ENCODE peak calls at places on chromosome 20, in nine cellular contexts. G, T, K, U, N, L, J, Y and W are unnamed samples.

GRCh38 chr20:22227301-22227700 is 357.1 kb downstream of the FOXA2 start:
- DNase-seq in G (no peak), T (no peak), K (no peak), U (no peak), N (no peak), L (no peak), J (no peak), Y (no peak), W (no peak)

GRCh38 chr20:48302844-48303552 is 517.7 kb upstream of the SULF2 start:
- DNase-seq in G (no peak), T (no peak), K (no peak), U (no peak), N (no peak), L (no peak), J (no peak), Y (no peak), W (no peak)

GRCh38 chr20:51042064-51042463 is 19.2 kb upstream of the KCNG1 start:
- DNase-seq in G (no peak), T (no peak), K (no peak), U (no peak), N (no peak), L (no peak), J (peak; percentile 72), Y (no peak), W (no peak)

GRCh38 chr20:63706852-63707557 is 771 bp downstream of the ARFRP1 start:
- DNase-seq in G (peak; percentile 10), T (no peak), K (peak; percentile 61), U (peak; percentile 83), N (peak; percentile 68), L (peak; percentile 31), J (peak; percentile 59), Y (peak; percentile 70), W (peak; percentile 85)

GRCh38 chr20:25066386-25066785 is 8.4 kb upstream of the ACSS1 start:
- DNase-seq in G (no peak), T (no peak), K (no peak), U (peak; percentile 13), N (no peak), L (no peak), J (no peak), Y (no peak), W (no peak)

GRCh38 chr20:46550441-46550840 is at the start of gene OCSTAMP:
- DNase-seq in G (no peak), T (no peak), K (no peak), U (no peak), N (no peak), L (no peak), J (no peak), Y (no peak), W (no peak)

GRCh38 chr20:58149412-58150091 is 78.9 kb downstream of the ANKRD60 start:
- DNase-seq in G (no peak), T (no peak), K (no peak), U (no peak), N (no peak), L (no peak), J (peak; percentile 80), Y (no peak), W (no peak)

GRCh38 chr20:10551732-10552724 is 116.9 kb downstream of the SLX4IP start:
- DNase-seq in G (no peak), T (no peak), K (no peak), U (no peak), N (no peak), L (no peak), J (no peak), Y (no peak), W (no peak)

GRCh38 chr20:5602346-5602745 is 147.9 kb upstream of the SHLD1 start:
- DNase-seq in G (no peak), T (no peak), K (no peak), U (no peak), N (no peak), L (no peak), J (no peak), Y (no peak), W (no peak)
- H3K4me1 ChIP-seq in G (no peaks in the 10 kb centered on the region), T (peaks cover 32% of the 10 kb centered on the region), K (peaks cover 9% of the 10 kb centered on the region), U (peaks cover 37% of the 10 kb centered on the region), N (peaks cover 44% of the 10 kb centered on the region), L (no peaks in the 10 kb centered on the region), J (peaks cover 5% of the 10 kb centered on the region), Y (peaks cover 51% of the 10 kb centered on the region), W (peaks cover 54% of the 10 kb centered on the region)

GRCh38 chr20:59163641-59164530 is at the start of gene ZNF831:
- DNase-seq in G (no peak), T (no peak), K (no peak), U (no peak), N (no peak), L (no peak), J (no peak), Y (no peak), W (no peak)

GRCh38 chr20:59165794-59166709 is 2.4 kb downstream of the ZNF831 start:
- DNase-seq in G (no peak), T (no peak), K (no peak), U (no peak), N (no peak), L (no peak), J (no peak), Y (no peak), W (no peak)

GRCh38 chr20:59161626-59162170 is 1.9 kb upstream of the ZNF831 start:
- DNase-seq in G (no peak), T (no peak), K (no peak), U (no peak), N (no peak), L (no peak), J (no peak), Y (no peak), W (no peak)

GRCh38 chr20:59165389-59165785 is 1.8 kb downstream of the ZNF831 start:
- DNase-seq in G (no peak), T (no peak), K (no peak), U (no peak), N (no peak), L (no peak), J (no peak), Y (no peak), W (no peak)

DNA sequence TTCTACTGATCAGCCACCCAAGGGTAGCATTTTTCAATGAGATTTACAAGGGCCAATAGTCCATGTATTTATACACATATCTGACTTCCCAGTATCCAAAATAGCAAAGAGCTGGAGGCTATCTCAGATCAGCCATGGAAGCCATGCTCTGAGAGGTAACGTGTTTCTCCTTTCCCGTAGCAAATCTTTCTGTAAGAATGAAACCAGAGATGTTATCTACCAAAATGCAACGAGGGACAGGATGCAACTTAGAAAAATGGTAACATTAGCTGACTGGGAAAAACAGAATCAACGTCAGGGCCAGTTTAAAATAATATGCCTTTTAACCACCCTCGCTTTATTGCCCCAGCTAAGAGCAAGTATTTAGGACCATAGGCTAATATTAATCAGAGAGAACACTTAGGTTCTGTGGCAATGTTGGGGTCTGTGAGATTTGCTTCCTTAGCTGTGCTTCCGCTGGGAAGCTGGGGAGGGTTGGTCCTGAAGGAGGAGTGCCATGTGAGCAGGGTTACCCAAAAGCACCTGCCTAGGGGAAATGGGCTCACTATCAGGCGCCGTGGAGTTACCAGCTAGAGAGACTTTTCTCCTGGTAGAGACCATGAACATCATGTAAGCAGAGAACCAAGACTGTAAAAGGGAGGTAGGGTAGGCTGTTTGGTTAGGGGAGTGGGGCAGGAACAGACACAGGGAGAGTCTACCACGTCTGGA is 1.2 kb downstream of the ZNF831 start:
- DNase-seq in G (no peak), T (no peak), K (no peak), U (no peak), N (no peak), L (no peak), J (no peak), Y (no peak), W (no peak)
- H3K4me1 ChIP-seq in G (no peaks in the 10 kb centered on the region), T (no peaks in the 10 kb centered on the region), K (no peaks in the 10 kb centered on the region), U (no peaks in the 10 kb centered on the region), N (peaks cover 88% of the 10 kb centered on the region), L (no peaks in the 10 kb centered on the region), J (no peaks in the 10 kb centered on the region), Y (no peaks in the 10 kb centered on the region), W (no peaks in the 10 kb centered on the region)

GRCh38 chr20:840858-841567 is 7.5 kb downstream of the FAM110A start:
- DNase-seq in G (peak; percentile 79), T (no peak), K (no peak), U (peak; percentile 90), N (peak; percentile 38), L (no peak), J (peak; percentile 57), Y (peak; percentile 83), W (peak; percentile 73)

GRCh38 chr20:841568-842546 is 8.3 kb downstream of the FAM110A start:
- DNase-seq in G (peak; percentile 90), T (no peak), K (no peak), U (peak; percentile 89), N (no peak), L (no peak), J (peak; percentile 80), Y (peak; percentile 80), W (peak; percentile 87)

GRCh38 chr20:839626-840025 is 6.1 kb downstream of the FAM110A start:
- DNase-seq in G (no peak), T (no peak), K (no peak), U (no peak), N (no peak), L (no peak), J (no peak), Y (no peak), W (no peak)

GRCh38 chr20:839015-839414 is 5.5 kb downstream of the FAM110A start:
- DNase-seq in G (no peak), T (no peak), K (no peak), U (no peak), N (no peak), L (no peak), J (no peak), Y (peak; percentile 5), W (no peak)

DNA sequence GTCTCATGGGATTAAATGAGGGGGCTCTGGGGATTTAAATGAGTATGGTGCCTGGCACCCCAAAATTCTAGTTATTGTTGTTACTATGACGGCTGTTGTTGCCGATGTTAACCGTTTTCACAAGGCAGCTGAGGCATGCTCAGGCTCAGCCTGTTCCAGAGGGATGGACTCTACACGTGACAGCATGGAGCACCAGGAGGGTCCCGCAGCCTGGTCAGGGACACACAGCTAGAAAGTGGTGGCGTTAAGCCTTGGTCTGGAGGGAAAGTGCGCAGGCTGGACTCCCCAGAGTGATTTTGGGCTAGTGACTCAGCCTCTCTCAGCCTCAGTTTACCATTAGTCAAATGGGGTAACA is 7.0 kb downstream of the FAM110A start:
- DNase-seq in G (no peak), T (no peak), K (no peak), U (no peak), N (no peak), L (no peak), J (no peak), Y (no peak), W (no peak)
- H3K4me1 ChIP-seq in G (peaks cover 14% of the 10 kb centered on the region), T (peaks cover 19% of the 10 kb centered on the region), K (peaks cover 4% of the 10 kb centered on the region), U (peaks cover 32% of the 10 kb centered on the region), N (peaks cover 31% of the 10 kb centered on the region), L (peaks cover 2% of the 10 kb centered on the region), J (peaks cover 48% of the 10 kb centered on the region), Y (peaks cover 66% of the 10 kb centered on the region), W (peaks cover 21% of the 10 kb centered on the region)

GRCh38 chr20:40813213-40813510 is 124.1 kb upstream of the MAFB start:
- DNase-seq in G (no peak), T (no peak), K (no peak), U (no peak), N (no peak), L (no peak), J (no peak), Y (no peak), W (no peak)

GRCh38 chr20:40815156-40816038 is 126.4 kb upstream of the MAFB start:
- DNase-seq in G (no peak), T (no peak), K (no peak), U (no peak), N (no peak), L (no peak), J (no peak), Y (no peak), W (no peak)

GRCh38 chr20:40812415-40813212 is 123.6 kb upstream of the MAFB start:
- DNase-seq in G (no peak), T (no peak), K (no peak), U (no peak), N (no peak), L (no peak), J (no peak), Y (no peak), W (no peak)

GRCh38 chr20:40814328-40814960 is 125.4 kb upstream of the MAFB start:
- DNase-seq in G (no peak), T (no peak), K (no peak), U (no peak), N (no peak), L (no peak), J (no peak), Y (no peak), W (no peak)

GRCh38 chr20:40813708-40814327 is 124.8 kb upstream of the MAFB start:
- DNase-seq in G (no peak), T (no peak), K (no peak), U (no peak), N (no peak), L (no peak), J (no peak), Y (no peak), W (no peak)
- H3K4me1 ChIP-seq in G (no peaks in the 10 kb centered on the region), T (no peaks in the 10 kb centered on the region), K (no peaks in the 10 kb centered on the region), U (no peaks in the 10 kb centered on the region), N (no peaks in the 10 kb centered on the region), L (no peaks in the 10 kb centered on the region), J (no peaks in the 10 kb centered on the region), Y (no peaks in the 10 kb centered on the region), W (no peaks in the 10 kb centered on the region)